ENCODE peak calls at places on chromosomes 11 and 22, in nine cellular contexts. N, A, F, Q, Y, D, O, Z and R are unnamed samples.

GRCh38 chr11:119905162-119905561 is 176.2 kb upstream of the NECTIN1 start:
- DNase-seq in N (no peak), A (no peak), F (no peak), Q (peak; percentile 55), Y (no peak), D (no peak), O (peak; percentile 69), Z (no peak), R (no peak)

GRCh38 chr22:41201146-41201545 is 4.0 kb upstream of the L3MBTL2 start:
- DNase-seq in N (peak; percentile 35), A (no peak), F (no peak), Q (no peak), Y (no peak), D (no peak), O (no peak), Z (no peak), R (peak; percentile 20)

GRCh38 chr11:21401496-21401895 is 732.1 kb downstream of the NELL1 start:
- DNase-seq in N (no peak), A (no peak), F (no peak), Q (no peak), Y (no peak), D (no peak), O (no peak), Z (no peak), R (no peak)

GRCh38 chr11:4063348-4063747 is 31.3 kb upstream of the RRM1 start:
- DNase-seq in N (no peak), A (no peak), F (no peak), Q (no peak), Y (no peak), D (no peak), O (no peak), Z (no peak), R (no peak)

GRCh38 chr11:106077609-106078517 is at the start of gene AASDHPPT:
- DNase-seq in N (peak; percentile 63), A (peak; percentile 20), F (peak; percentile 36), Q (no peak), Y (peak; percentile 40), D (no peak), O (peak; percentile 26), Z (no peak), R (peak; percentile 43)

GRCh38 chr22:42417645-42418303 is 14.4 kb downstream of the NFAM1 start:
- DNase-seq in N (no peak), A (no peak), F (no peak), Q (no peak), Y (no peak), D (no peak), O (no peak), Z (no peak), R (no peak)

GRCh38 chr11:105000167-105000566 is 22.8 kb downstream of the CASP5 start:
- DNase-seq in N (no peak), A (no peak), F (no peak), Q (no peak), Y (no peak), D (no peak), O (no peak), Z (no peak), R (peak; percentile 59)

GRCh38 chr11:86639172-86639571 is 33.2 kb downstream of the ME3 start:
- DNase-seq in N (no peak), A (peak; percentile 74), F (no peak), Q (no peak), Y (no peak), D (no peak), O (no peak), Z (no peak), R (no peak)

GRCh38 chr11:1653541-1654387 is 24.2 kb downstream of the KRTAP5-5 start:
- DNase-seq in N (no peak), A (no peak), F (no peak), Q (no peak), Y (no peak), D (no peak), O (no peak), Z (no peak), R (peak; percentile 38)

GRCh38 chr11:74770456-74770855 is 21.8 kb downstream of the RNF169 start:
- DNase-seq in N (no peak), A (no peak), F (peak; percentile 55), Q (no peak), Y (peak; percentile 33), D (no peak), O (no peak), Z (no peak), R (no peak)

GRCh38 chr11:130218501-130218900 is 58.9 kb downstream of the ST14 start:
- DNase-seq in N (no peak), A (no peak), F (no peak), Q (no peak), Y (no peak), D (no peak), O (no peak), Z (no peak), R (no peak)

GRCh38 chr11:73240190-73240781 is 22.2 kb downstream of the P2RY2 start:
- DNase-seq in N (no peak), A (no peak), F (peak; percentile 81), Q (no peak), Y (peak; percentile 41), D (peak; percentile 45), O (no peak), Z (no peak), R (peak; percentile 35)

GRCh38 chr11:71458146-71459070 is 5.4 kb downstream of the NADSYN1 start:
- DNase-seq in N (no peak), A (no peak), F (no peak), Q (no peak), Y (no peak), D (no peak), O (no peak), Z (no peak), R (no peak)

GRCh38 chr11:69040581-69041260 is 8.0 kb upstream of the TPCN2 start:
- DNase-seq in N (no peak), A (no peak), F (peak; percentile 74), Q (no peak), Y (peak; percentile 91), D (no peak), O (no peak), Z (no peak), R (no peak)
- TF ChIP-seq CTCF in N (no peak), A (no peak), F (no peak), Q (no peak), Y (no peak), D (no peak), O (no peak), Z (no peak), R (no peak)

GRCh38 chr22:36330127-36330526 is 57.6 kb downstream of the MYH9 start:
- DNase-seq in N (no peak), A (no peak), F (no peak), Q (no peak), Y (no peak), D (no peak), O (no peak), Z (no peak), R (no peak)
- H3K4me3 ChIP-seq in N (no peak overlapping the region), A (no peak overlapping the region), F (no peak overlapping the region), Q (no peak overlapping the region), Y (no peak overlapping the region), D (no peak overlapping the region), O (no peak overlapping the region), Z (peak overlapping the region; percentile 42), R (no peak overlapping the region)

DNA sequence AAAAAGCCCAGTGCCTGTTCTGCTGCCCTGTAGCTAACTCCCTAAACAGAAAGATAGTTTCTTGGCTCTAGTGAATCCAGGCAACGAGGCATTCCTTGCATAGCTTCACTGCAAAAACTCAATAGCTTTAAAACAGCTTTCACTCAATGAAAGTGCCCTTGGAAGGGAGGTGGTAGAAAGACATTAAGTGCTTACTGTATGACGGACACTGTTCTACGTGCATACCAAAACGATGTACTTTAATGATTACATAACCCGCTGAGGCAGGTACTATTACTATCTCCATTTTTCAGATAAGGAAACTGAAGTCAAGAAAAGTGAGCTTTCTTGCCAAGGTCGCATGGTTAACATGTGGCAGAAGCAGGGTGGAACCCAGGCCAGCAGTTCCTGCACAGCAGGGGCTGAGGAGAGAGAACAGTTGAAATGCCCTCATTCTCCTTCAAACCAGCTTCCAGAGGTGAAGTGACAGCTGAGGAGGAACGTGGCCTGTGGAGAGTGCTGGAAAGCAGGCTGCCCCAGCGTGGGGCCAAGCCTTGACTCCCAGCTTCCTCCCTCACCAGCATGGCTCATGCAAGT is 227.5 kb upstream of the NARS2 start:
- DNase-seq in N (peak; percentile 28), A (no peak), F (peak; percentile 41), Q (no peak), Y (peak; percentile 63), D (no peak), O (no peak), Z (no peak), R (no peak)
- H3K4me1 ChIP-seq in N (peaks cover 36% of the 10 kb centered on the region), A (peaks cover 2% of the 10 kb centered on the region), F (peaks cover 31% of the 10 kb centered on the region), Q (peaks cover 12% of the 10 kb centered on the region), Y (peaks cover 41% of the 10 kb centered on the region), D (peaks cover 26% of the 10 kb centered on the region), O (peaks cover 4% of the 10 kb centered on the region), Z (no peaks in the 10 kb centered on the region), R (peaks cover 8% of the 10 kb centered on the region)

DNA sequence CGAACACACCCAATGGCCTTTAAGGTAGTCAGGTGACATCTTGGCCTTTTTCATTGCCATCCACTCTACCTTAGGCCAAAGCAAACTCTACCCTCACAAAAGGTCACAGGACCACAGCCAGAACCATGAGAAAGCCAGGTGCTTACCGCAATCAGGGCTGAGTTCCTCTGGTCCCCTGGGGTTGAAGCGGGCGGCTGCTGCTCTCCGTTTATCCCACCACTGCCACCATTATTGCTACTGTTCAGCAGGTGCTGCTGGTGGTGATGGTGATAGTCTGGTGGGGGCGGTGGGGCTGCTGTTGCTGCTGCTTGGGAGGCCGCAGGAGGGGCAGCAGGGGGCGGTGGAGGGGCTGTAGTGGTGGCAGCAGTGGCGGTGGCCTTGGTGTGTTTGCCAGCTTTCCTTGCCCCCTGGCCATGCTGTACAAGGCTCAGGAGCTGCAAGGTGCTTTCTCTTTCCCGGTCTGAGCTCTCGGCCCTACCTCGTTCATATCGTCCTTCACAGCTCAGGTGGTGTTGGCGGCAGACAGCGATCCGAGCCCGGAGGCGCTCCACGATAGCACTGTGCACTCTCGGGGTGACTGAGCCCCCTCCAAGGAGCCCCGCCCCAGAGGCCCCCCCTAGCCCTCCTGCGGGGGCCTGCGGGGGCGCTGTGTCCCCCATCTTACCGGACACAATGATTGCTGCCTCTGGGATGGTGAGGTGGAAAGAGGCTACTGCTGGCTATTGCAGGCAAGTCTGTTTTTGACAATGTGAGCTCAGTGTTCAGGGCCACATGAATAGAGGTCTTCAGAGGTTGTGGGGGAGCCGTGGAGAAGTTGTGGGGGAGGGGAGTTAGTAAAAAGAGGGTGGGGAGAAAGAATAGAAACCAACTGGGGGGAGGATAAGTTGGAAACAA is 1.5 kb downstream of the MAML2 start:
- DNase-seq in N (peak; percentile 57), A (no peak), F (peak; percentile 61), Q (peak; percentile 75), Y (peak; percentile 45), D (no peak), O (peak; percentile 71), Z (peak; percentile 56), R (peak; percentile 45)
- TF ChIP-seq CTCF in N (peak; percentile 49), A (peak; percentile 79), F (peak; percentile 51), Q (peak; percentile 50), Y (peak; percentile 41), D (peak; percentile 49), O (peak; percentile 24), Z (peak; percentile 25), R (peak; percentile 72)